ENCODE peak calls at places on chromosomes 13 and 19, in five cellular contexts. A is progenitor cell of endocrine pancreas; O is AG09319; Z is CD8-positive, alpha-beta T cell; L is omental fat pad. K is an unnamed sample.

GRCh38 chr13:50518791-50519201 is 324.7 kb downstream of the DLEU7 start:
- DNase-seq in L (no peak), O (no peak), Z (no peak), A (no peak), K (no peak)

GRCh38 chr13:45707701-45708100 is 5.6 kb downstream of the CBY2 start:
- DNase-seq in A (no peak), Z (no peak), O (no peak), L (no peak), K (no peak)

GRCh38 chr19:5567360-5567970 is at the start of gene TINCR:
- DNase-seq in A (no peak), Z (no peak), L (no peak), O (no peak), K (no peak)

GRCh38 chr19:44869728-44870470 is 21.2 kb upstream of the TOMM40 start:
- DNase-seq in Z (no peak), O (no peak), L (no peak), A (no peak), K (no peak)

GRCh38 chr13:30880756-30881155 is 25.3 kb upstream of the MEDAG start:
- DNase-seq in O (peak), L (no peak), A (no peak), Z (no peak), K (peak)

GRCh38 chr13:52845334-52845761 is 3.1 kb downstream of the PCDH8 start:
- DNase-seq in A (peak), L (no peak), Z (no peak), O (no peak), K (no peak)

GRCh38 chr19:7658219-7658686 is 10.6 kb upstream of the RETN start:
- DNase-seq in Z (no peak), O (no peak), L (no peak), A (no peak), K (no peak)

GRCh38 chr19:13160557-13160956 is 10.3 kb downstream of the IER2 start:
- DNase-seq in L (no peak), O (no peak), Z (no peak), A (no peak), K (no peak)

GRCh38 chr13:31944262-31945160 is 87.1 kb upstream of the FRY start:
- DNase-seq in L (no peak), A (no peak), Z (no peak), O (no peak), K (no peak)

GRCh38 chr13:110108348-110109139 is 198.4 kb downstream of the COL4A1 start:
- DNase-seq in L (no peak), A (peak), Z (no peak), O (peak), K (peak)

GRCh38 chr19:4201798-4202197 is 19.3 kb downstream of the ANKRD24 start:
- DNase-seq in L (no peak), O (no peak), A (no peak), Z (no peak), K (no peak)

GRCh38 chr13:111403266-111403665 is 82.8 kb downstream of the TEX29 start:
- DNase-seq in L (no peak), Z (no peak), O (no peak), A (no peak), K (no peak)

GRCh38 chr13:20462921-20463320 is 62.7 kb downstream of the CRYL1 start:
- DNase-seq in O (no peak), A (no peak), Z (no peak), L (no peak), K (no peak)

GRCh38 chr19:13022859-13023636 is 27.8 kb downstream of the NFIX start:
- DNase-seq in Z (no peak), L (no peak), O (peak), A (no peak), K (no peak)

GRCh38 chr19:13209797-13210775 is 59.9 kb downstream of the IER2 start:
- DNase-seq in Z (no peak), L (no peak), A (no peak), O (no peak), K (no peak)

GRCh38 chr13:73341748-73342147 is 282.9 kb downstream of the KLF5 start:
- DNase-seq in Z (no peak), A (no peak), L (no peak), O (no peak), K (no peak)
- TF ChIP-seq CTCF in Z (no peak), A (no peak), L (no peak), O (no peak), K (no peak)

GRCh38 chr19:11551603-11552235 is 7.3 kb downstream of the ELOF1 start:
- DNase-seq in Z (no peak), O (no peak), L (no peak), A (no peak), K (no peak)
- TF ChIP-seq CTCF in Z (no peak), O (peak), L (no peak), A (peak), K (peak)

GRCh38 chr19:33373701-33374405 is at the start of gene CEBPG:
- DNase-seq in A (peak), L (no peak), O (peak), Z (peak), K (peak)
- TF ChIP-seq CTCF in A (peak), L (no peak), O (no peak), Z (no peak), K (peak)

GRCh38 chr19:16139752-16140151 is 3.7 kb upstream of the HSH2D start:
- DNase-seq in O (no peak), L (no peak), A (no peak), Z (no peak), K (no peak)

GRCh38 chr19:16143399-16144215 is at the start of gene HSH2D:
- DNase-seq in L (no peak), Z (peak), A (no peak), O (no peak), K (no peak)

GRCh38 chr19:16142032-16142580 is 1.4 kb upstream of the HSH2D start:
- DNase-seq in Z (no peak), L (no peak), O (no peak), A (no peak), K (no peak)

GRCh38 chr19:16144216-16144581 is 714 bp downstream of the HSH2D start:
- DNase-seq in L (no peak), Z (no peak), A (no peak), O (no peak), K (no peak)

GRCh38 chr19:16141043-16141442 is 2.4 kb upstream of the HSH2D start:
- DNase-seq in O (no peak), Z (no peak), A (no peak), L (no peak), K (no peak)
- TF ChIP-seq CTCF in O (no peak), Z (no peak), A (no peak), L (no peak), K (no peak)

GRCh38 chr19:35663981-35664380 is 2.3 kb upstream of the UPK1A start:
- DNase-seq in A (no peak), O (no peak), Z (no peak), L (no peak), K (no peak)

GRCh38 chr19:35656700-35657099 is 8.6 kb downstream of the COX6B1 start:
- DNase-seq in A (no peak), O (no peak), L (no peak), Z (no peak), K (no peak)

GRCh38 chr19:35661995-35662340 is 4.3 kb upstream of the UPK1A start:
- DNase-seq in A (no peak), L (no peak), Z (no peak), O (no peak), K (no peak)

GRCh38 chr19:35655600-35655999 is 7.5 kb downstream of the COX6B1 start:
- DNase-seq in O (no peak), Z (no peak), A (no peak), L (no peak), K (no peak)

DNA sequence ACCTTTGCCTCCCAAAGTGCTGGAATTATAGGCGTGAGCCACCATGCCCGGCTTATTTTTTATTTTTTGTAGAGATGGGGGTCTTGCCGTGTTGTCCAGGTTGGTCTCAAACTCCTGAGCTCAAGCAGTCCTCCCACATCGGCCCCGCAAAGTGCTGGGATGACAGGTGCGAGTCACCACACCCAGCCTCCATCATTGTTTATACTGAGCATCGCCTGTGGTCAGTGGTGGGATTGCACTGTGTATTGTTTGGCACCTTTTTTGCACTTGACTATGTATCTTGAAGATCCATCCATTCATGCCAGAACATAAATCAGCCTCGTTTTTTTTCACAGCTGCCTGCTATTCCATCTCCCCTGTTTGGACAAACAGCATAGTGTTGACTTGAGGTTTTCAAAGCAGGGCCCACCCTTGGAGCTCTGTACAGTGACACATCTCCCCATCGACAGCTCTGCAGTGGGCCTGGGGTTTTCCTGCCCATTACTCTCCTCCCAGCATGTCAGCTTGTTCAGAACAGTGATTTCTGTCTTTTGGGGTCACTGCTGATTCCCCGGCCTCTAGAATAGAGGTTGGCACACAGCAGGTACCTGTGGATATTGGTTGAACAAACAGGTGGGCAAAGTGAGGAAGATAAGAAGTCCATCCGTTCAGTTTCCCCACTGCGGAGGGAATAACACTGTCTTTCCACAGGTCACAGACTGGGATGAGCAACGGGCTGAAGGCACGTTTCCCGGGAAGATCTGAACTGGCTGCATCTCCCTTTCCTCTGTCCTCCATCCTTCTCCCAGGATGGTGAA is 8.2 kb upstream of the UPK1A start:
- DNase-seq in A (no peak), L (no peak), O (no peak), Z (no peak), K (no peak)
- TF ChIP-seq CTCF in A (no peak), L (no peak), O (no peak), Z (no peak), K (no peak)

GRCh38 chr13:113458218-113459065 is 5.2 kb upstream of the ADPRHL1 start:
- DNase-seq in O (no peak), L (no peak), A (no peak), Z (no peak), K (peak)

GRCh38 chr13:113455384-113455783 is 2.1 kb upstream of the ADPRHL1 start:
- DNase-seq in L (no peak), Z (no peak), O (no peak), A (no peak), K (peak)

GRCh38 chr13:113456116-113456702 is 2.9 kb upstream of the ADPRHL1 start:
- DNase-seq in A (no peak), L (no peak), O (no peak), Z (no peak), K (peak)

GRCh38 chr13:113454936-113455335 is 1.6 kb upstream of the ADPRHL1 start:
- DNase-seq in A (no peak), Z (no peak), L (no peak), O (no peak), K (peak)

DNA sequence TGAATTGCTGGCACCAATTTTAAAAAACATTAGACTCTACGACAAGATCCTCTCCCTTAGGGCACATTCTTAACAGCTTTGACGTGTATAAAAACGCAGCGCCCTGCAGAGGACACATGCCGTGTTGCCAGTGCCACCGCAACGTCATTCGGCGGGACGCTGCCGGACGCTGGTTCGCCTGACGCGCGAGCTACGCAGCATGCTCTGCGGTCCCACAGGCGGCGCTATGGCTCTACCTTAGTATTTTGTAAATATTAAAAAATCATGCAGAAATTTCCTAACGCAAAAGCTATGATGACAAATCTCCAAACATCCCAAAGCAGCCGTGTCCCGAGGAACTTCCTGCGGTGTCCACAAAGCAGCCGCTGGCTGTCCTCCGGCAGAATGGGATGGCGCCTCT is 4.2 kb upstream of the ADPRHL1 start:
- DNase-seq in L (no peak), A (no peak), O (no peak), Z (no peak), K (peak)
- TF ChIP-seq CTCF in L (no peak), A (no peak), O (no peak), Z (no peak), K (no peak)

GRCh38 chr19:52566121-52566520 is 4.0 kb upstream of the ZNF701 start:
- DNase-seq in O (no peak), Z (no peak), A (no peak), L (no peak), K (no peak)

GRCh38 chr19:52567921-52568320 is 2.2 kb upstream of the ZNF701 start:
- DNase-seq in Z (no peak), O (no peak), A (no peak), L (no peak), K (no peak)

GRCh38 chr19:52566588-52566987 is 3.5 kb upstream of the ZNF701 start:
- DNase-seq in Z (no peak), O (no peak), A (no peak), L (no peak), K (no peak)

DNA sequence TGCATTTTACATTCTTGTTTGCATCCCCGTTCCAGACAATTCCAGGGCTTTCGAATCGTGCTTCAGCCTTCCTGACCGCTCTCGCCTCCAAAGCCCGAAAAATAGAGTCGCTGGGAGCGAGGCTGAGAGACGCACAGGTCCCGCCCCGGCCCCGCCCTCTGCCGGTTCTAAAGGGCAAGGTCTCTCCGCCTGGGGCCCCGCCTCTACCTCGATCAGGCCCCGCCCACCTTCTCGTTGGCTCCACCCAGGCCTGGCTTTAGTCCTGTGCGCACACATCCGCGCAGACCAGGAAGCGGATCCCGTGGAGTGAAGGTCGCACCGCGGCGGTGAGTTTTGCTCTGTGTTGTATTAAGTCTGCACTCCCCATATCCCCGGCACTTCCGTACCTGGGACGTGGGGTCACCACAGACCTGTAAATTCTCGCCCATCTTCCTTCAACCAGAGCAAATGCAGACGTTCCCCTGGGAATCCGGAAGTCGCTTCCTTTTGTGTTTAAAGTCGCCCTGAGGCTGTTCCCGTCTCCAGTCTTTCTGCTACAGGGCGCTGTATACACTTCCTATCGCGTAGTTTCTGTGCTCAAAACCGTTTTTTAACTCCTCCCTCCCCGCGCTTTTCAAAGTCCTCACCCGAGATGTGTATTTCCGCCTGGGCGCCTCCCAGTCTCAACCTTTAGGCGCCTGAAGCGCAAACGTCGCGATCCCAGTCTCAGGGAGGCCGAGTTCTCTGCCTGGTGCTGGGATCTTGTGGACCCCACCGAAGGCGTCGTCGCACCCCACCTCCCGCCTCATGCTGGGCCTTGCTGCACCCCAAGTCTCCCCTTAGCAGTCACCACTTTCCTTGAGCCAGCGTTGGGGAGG is at the start of gene ZNF701:
- DNase-seq in A (peak), L (peak), O (peak), Z (peak), K (peak)
- TF ChIP-seq CTCF in A (peak), L (no peak), O (peak), Z (peak), K (peak)

GRCh38 chr13:84870190-84870589 is 929.0 kb downstream of the SLITRK6 start:
- DNase-seq in L (no peak), A (no peak), Z (no peak), O (no peak), K (no peak)
- TF ChIP-seq CTCF in L (no peak), A (peak), Z (no peak), O (no peak), K (peak)

GRCh38 chr19:47687906-47688305 is 25.3 kb upstream of the EHD2 start:
- DNase-seq in Z (no peak), A (no peak), O (no peak), L (no peak), K (no peak)
- TF ChIP-seq CTCF in Z (no peak), A (no peak), O (no peak), L (no peak), K (no peak)

GRCh38 chr13:95698047-95698749 is 21.3 kb downstream of the DNAJC3 start:
- DNase-seq in A (no peak), L (no peak), O (no peak), Z (no peak), K (no peak)
- TF ChIP-seq CTCF in A (peak), L (no peak), O (no peak), Z (peak), K (no peak)

K was measured in osteocyte.